ENCODE peak calls at places on chromosomes 4 and X, in nine cellular contexts. K, H, M, N, Z, J, G, E and X are unnamed samples.

GRCh38 chr4:78293348-78293747 is 236.2 kb downstream of the FRAS1 start:
- DNase-seq in K (no peak), M (no peak), G (no peak), N (no peak), J (peak; percentile 95), H (no peak), E (no peak), Z (no peak), X (no peak)

GRCh38 chr4:158010346-158010745 is 162.5 kb downstream of the GASK1B start:
- DNase-seq in E (no peak), Z (no peak), H (no peak), M (no peak), G (no peak), N (no peak), J (no peak), K (no peak), X (no peak)

GRCh38 chrX:111568356-111568755 is 56.9 kb downstream of the SERTM2 start:
- DNase-seq in Z (no peak), N (no peak), E (peak; percentile 10), J (no peak), M (no peak), K (no peak), G (no peak), H (peak; percentile 50), X (no peak)

GRCh38 chrX:153958605-153959004 is 13.0 kb downstream of the HCFC1 start:
- DNase-seq in M (no peak), G (no peak), Z (no peak), K (no peak), E (no peak), J (no peak), H (no peak), N (no peak), X (no peak)

GRCh38 chrX:77426811-77427210 is 20.4 kb upstream of the FGF16 start:
- DNase-seq in Z (no peak), G (no peak), N (no peak), K (no peak), M (no peak), J (no peak), H (no peak), E (no peak), X (no peak)

GRCh38 chrX:17844236-17844635 is 16.9 kb downstream of the RAI2 start:
- DNase-seq in E (no peak), N (no peak), H (no peak), J (no peak), M (no peak), K (no peak), Z (no peak), G (no peak), X (no peak)

GRCh38 chrX:1911401-1912131 is 296.7 kb downstream of the ASMT start:
- DNase-seq in E (no peak), K (no peak), H (no peak), G (no peak), J (no peak), N (no peak), M (no peak), Z (no peak), X (no peak)

GRCh38 chrX:68183612-68184214 is 249.6 kb downstream of the OPHN1 start:
- DNase-seq in G (no peak), H (peak; percentile 32), J (no peak), N (no peak), M (no peak), K (no peak), E (no peak), Z (no peak), X (no peak)

GRCh38 chr4:79757580-79757979 is 315.4 kb downstream of the ANTXR2 start:
- DNase-seq in K (no peak), N (no peak), E (no peak), Z (no peak), H (no peak), J (no peak), M (no peak), G (no peak), X (no peak)

GRCh38 chrX:119686087-119686639 is 6.8 kb downstream of the SEPTIN6 start:
- DNase-seq in E (no peak), H (peak; percentile 20), Z (no peak), K (no peak), J (no peak), M (no peak), G (no peak), N (no peak), X (no peak)

GRCh38 chrX:123186796-123187195 is 2.7 kb downstream of the GRIA3 start:
- DNase-seq in G (no peak), M (no peak), K (no peak), H (no peak), Z (no peak), J (no peak), N (no peak), E (no peak), X (no peak)

GRCh38 chrX:40383969-40384368 is 196.8 kb upstream of the ATP6AP2 start:
- DNase-seq in K (no peak), E (no peak), N (no peak), G (no peak), J (no peak), H (no peak), M (no peak), Z (no peak), X (no peak)

GRCh38 chrX:9728271-9728670 is 37.4 kb downstream of the GPR143 start:
- DNase-seq in J (no peak), Z (no peak), G (no peak), M (no peak), H (no peak), E (no peak), K (no peak), N (no peak), X (no peak)

GRCh38 chrX:24619647-24620046 is 27.5 kb downstream of the PCYT1B start:
- DNase-seq in J (peak; percentile 47), G (no peak), E (no peak), N (no peak), M (peak; percentile 19), H (peak; percentile 74), Z (no peak), K (peak; percentile 10), X (peak; percentile 4)

GRCh38 chrX:153507484-153508178 is 9.8 kb upstream of the ATP2B3 start:
- DNase-seq in J (peak; percentile 33), E (peak; percentile 84), M (peak; percentile 86), K (peak; percentile 74), Z (peak; percentile 94), G (peak; percentile 88), N (peak; percentile 70), H (peak; percentile 81), X (peak; percentile 70)

GRCh38 chr4:6634746-6635145 is 5.7 kb upstream of the MRFAP1 start:
- DNase-seq in Z (no peak), E (no peak), K (no peak), G (no peak), J (no peak), M (no peak), N (no peak), H (no peak), X (no peak)

GRCh38 chr4:166077782-166078181 is 204.7 kb downstream of the TLL1 start:
- DNase-seq in G (no peak), J (no peak), E (no peak), N (no peak), M (no peak), H (no peak), K (no peak), Z (no peak), X (no peak)

GRCh38 chr4:24471623-24472510 is 112.5 kb downstream of the DHX15 start:
- DNase-seq in M (no peak), N (no peak), G (peak; percentile 46), K (peak; percentile 13), Z (peak; percentile 63), E (no peak), H (peak; percentile 39), J (no peak), X (peak; percentile 9)

GRCh38 chrX:108722561-108722960 is 13.8 kb downstream of the IRS4 start:
- DNase-seq in E (no peak), M (no peak), J (no peak), N (no peak), Z (no peak), G (no peak), H (no peak), K (no peak), X (no peak)

GRCh38 chrX:12225073-12225472 is 86.8 kb downstream of the FRMPD4 start:
- DNase-seq in G (no peak), Z (no peak), M (no peak), H (no peak), J (no peak), E (no peak), K (no peak), N (no peak), X (no peak)

GRCh38 chr4:97531351-97531750 is 611.9 kb downstream of the STPG2 start:
- DNase-seq in J (no peak), N (no peak), M (no peak), G (no peak), Z (no peak), H (no peak), E (no peak), K (no peak), X (no peak)

GRCh38 chr4:17912011-17912410 is 101.2 kb downstream of the NCAPG start:
- DNase-seq in G (peak; percentile 53), J (no peak), K (no peak), Z (no peak), E (no peak), N (no peak), H (no peak), M (peak; percentile 21), X (no peak)

GRCh38 chrX:46327229-46328081 is 217.8 kb downstream of the ZNF674 start:
- DNase-seq in E (peak; percentile 65), J (peak; percentile 92), K (peak; percentile 9), Z (no peak), N (no peak), G (peak; percentile 45), H (peak; percentile 68), M (no peak), X (no peak)

GRCh38 chr4:101835121-101835904 is 44.8 kb downstream of the BANK1 start:
- DNase-seq in J (peak; percentile 62), N (no peak), H (peak; percentile 7), K (peak; percentile 8), M (no peak), G (no peak), E (no peak), Z (no peak), X (peak; percentile 35)

GRCh38 chr4:128061566-128062536 is 739 bp downstream of the LARP1B start:
- DNase-seq in J (peak; percentile 66), M (peak; percentile 27), E (peak; percentile 76), K (peak; percentile 43), N (peak; percentile 51), H (peak; percentile 76), Z (peak; percentile 88), G (peak; percentile 71), X (peak; percentile 18)

GRCh38 chr4:117971406-117971805 is 62.9 kb upstream of the NDST3 start:
- DNase-seq in J (no peak), G (no peak), H (no peak), E (no peak), N (no peak), M (no peak), K (no peak), Z (no peak), X (no peak)

GRCh38 chrX:17860811-17861495 is at the start of gene RAI2:
- DNase-seq in H (peak; percentile 41), K (peak; percentile 25), G (peak; percentile 56), N (no peak), E (peak; percentile 44), Z (peak; percentile 62), M (no peak), J (no peak), X (no peak)

GRCh38 chrX:9906919-9907318 is 60.2 kb upstream of the CLDN34 start:
- DNase-seq in Z (no peak), H (no peak), E (no peak), G (no peak), J (no peak), N (no peak), M (no peak), K (no peak), X (no peak)

GRCh38 chrX:39766085-39766726 is 331.6 kb downstream of the BCOR start:
- DNase-seq in E (no peak), Z (peak; percentile 63), J (no peak), M (no peak), N (peak; percentile 15), H (no peak), G (no peak), K (no peak), X (no peak)

GRCh38 chr4:143626134-143626859 is 74.2 kb downstream of the FREM3 start:
- DNase-seq in H (no peak), E (no peak), Z (no peak), M (no peak), G (peak; percentile 78), K (peak; percentile 82), N (no peak), J (peak; percentile 61), X (peak; percentile 89)

GRCh38 chrX:134287356-134287755 is 50.4 kb downstream of the CCDC160 start:
- DNase-seq in N (no peak), H (no peak), K (no peak), M (no peak), E (no peak), J (no peak), G (no peak), Z (no peak), X (no peak)